ENCODE peak calls at places on chromosome 10, in nine cellular contexts. One of them, this sample, is unnamed.

GRCh38 chr10:121935702-121936101 is 7.9 kb upstream of the ATE1 start:
- DNase-seq in HCT116: no peak
- DNase-seq in Panc1: no peak
- DNase-seq in K562: no peak
- DNase-seq in A549: no peak
- DNase-seq in HepG2: peak; percentile 96
- DNase-seq in GM12878: no peak
- DNase-seq in SK-N-SH: peak; percentile 27
- DNase-seq in GM23338: no peak
- DNase-seq in this sample: no peak

GRCh38 chr10:76009531-76009930 is 578.1 kb downstream of the LRMDA start:
- DNase-seq in A549: no peak
- DNase-seq in HepG2: no peak
- DNase-seq in HCT116: no peak
- DNase-seq in Panc1: no peak
- DNase-seq in SK-N-SH: no peak
- DNase-seq in GM12878: no peak
- DNase-seq in GM23338: peak; percentile 9
- DNase-seq in K562: no peak
- DNase-seq in this sample: no peak

GRCh38 chr10:22259280-22259679 is 41.5 kb upstream of the EBLN1 start:
- DNase-seq in Panc1: no peak
- DNase-seq in K562: no peak
- DNase-seq in GM23338: peak; percentile 48
- DNase-seq in GM12878: no peak
- DNase-seq in HCT116: no peak
- DNase-seq in SK-N-SH: no peak
- DNase-seq in A549: no peak
- DNase-seq in HepG2: no peak
- DNase-seq in this sample: no peak

GRCh38 chr10:79163663-79163970 is 94.9 kb downstream of the ZMIZ1 start:
- DNase-seq in A549: no peak
- DNase-seq in HCT116: no peak
- DNase-seq in K562: no peak
- DNase-seq in SK-N-SH: no peak
- DNase-seq in Panc1: no peak
- DNase-seq in GM12878: no peak
- DNase-seq in HepG2: no peak
- DNase-seq in GM23338: no peak
- DNase-seq in this sample: no peak

GRCh38 chr10:11407939-11408338 is 203.5 kb downstream of the USP6NL start:
- DNase-seq in A549: no peak
- DNase-seq in HCT116: no peak
- DNase-seq in HepG2: no peak
- DNase-seq in Panc1: no peak
- DNase-seq in GM12878: no peak
- DNase-seq in K562: no peak
- DNase-seq in SK-N-SH: no peak
- DNase-seq in GM23338: no peak
- DNase-seq in this sample: no peak

GRCh38 chr10:1249142-1249541 is 193.0 kb downstream of the WDR37 start:
- DNase-seq in A549: no peak
- DNase-seq in K562: no peak
- DNase-seq in GM23338: no peak
- DNase-seq in HCT116: no peak
- DNase-seq in GM12878: no peak
- DNase-seq in SK-N-SH: no peak
- DNase-seq in Panc1: no peak
- DNase-seq in HepG2: no peak
- DNase-seq in this sample: no peak

GRCh38 chr10:87734987-87735827 is 75.5 kb downstream of the PAPSS2 start:
- DNase-seq in HCT116: peak; percentile 29
- DNase-seq in A549: peak; percentile 50
- DNase-seq in K562: peak; percentile 29
- DNase-seq in HepG2: peak; percentile 25
- DNase-seq in GM23338: peak; percentile 95
- DNase-seq in GM12878: no peak
- DNase-seq in SK-N-SH: peak; percentile 66
- DNase-seq in Panc1: no peak
- DNase-seq in this sample: no peak

GRCh38 chr10:21208666-21209316 is 311.7 kb upstream of the NEBL start:
- DNase-seq in SK-N-SH: no peak
- DNase-seq in GM12878: no peak
- DNase-seq in K562: peak; percentile 50
- DNase-seq in A549: no peak
- DNase-seq in HepG2: no peak
- DNase-seq in GM23338: peak; percentile 32
- DNase-seq in HCT116: no peak
- DNase-seq in Panc1: no peak
- DNase-seq in this sample: no peak

GRCh38 chr10:33506391-33506790 is 171.9 kb upstream of the NRP1 start:
- DNase-seq in K562: no peak
- DNase-seq in GM12878: no peak
- DNase-seq in SK-N-SH: no peak
- DNase-seq in HepG2: no peak
- DNase-seq in GM23338: no peak
- DNase-seq in Panc1: no peak
- DNase-seq in A549: no peak
- DNase-seq in HCT116: no peak
- DNase-seq in this sample: no peak

GRCh38 chr10:84008878-84009277 is 130.4 kb upstream of the GHITM start:
- DNase-seq in HCT116: peak; percentile 21
- DNase-seq in HepG2: no peak
- DNase-seq in K562: peak; percentile 87
- DNase-seq in GM23338: peak; percentile 73
- DNase-seq in A549: peak; percentile 6
- DNase-seq in Panc1: no peak
- DNase-seq in GM12878: no peak
- DNase-seq in SK-N-SH: peak; percentile 42
- DNase-seq in this sample: peak; percentile 54

GRCh38 chr10:93080350-93081046 is 6.8 kb downstream of the CYP26A1 start:
- DNase-seq in A549: peak; percentile 87
- DNase-seq in K562: peak; percentile 71
- DNase-seq in HCT116: peak; percentile 18
- DNase-seq in GM23338: peak; percentile 80
- DNase-seq in SK-N-SH: peak; percentile 84
- DNase-seq in Panc1: no peak
- DNase-seq in HepG2: peak; percentile 29
- DNase-seq in GM12878: no peak
- DNase-seq in this sample: no peak

GRCh38 chr10:131889755-131890154 is 11.1 kb upstream of the PPP2R2D start:
- DNase-seq in GM12878: no peak
- DNase-seq in HCT116: no peak
- DNase-seq in GM23338: no peak
- DNase-seq in Panc1: no peak
- DNase-seq in K562: no peak
- DNase-seq in SK-N-SH: no peak
- DNase-seq in HepG2: no peak
- DNase-seq in A549: no peak
- DNase-seq in this sample: no peak

GRCh38 chr10:5576780-5577472 is 52.2 kb downstream of the CALML3 start:
- DNase-seq in HCT116: no peak
- DNase-seq in GM23338: no peak
- DNase-seq in Panc1: no peak
- DNase-seq in K562: no peak
- DNase-seq in A549: no peak
- DNase-seq in GM12878: no peak
- DNase-seq in SK-N-SH: no peak
- DNase-seq in HepG2: no peak
- DNase-seq in this sample: no peak

GRCh38 chr10:3805791-3806381 is 20.9 kb upstream of the KLF6 start:
- DNase-seq in K562: peak; percentile 67
- DNase-seq in GM23338: no peak
- DNase-seq in Panc1: no peak
- DNase-seq in HCT116: peak; percentile 51
- DNase-seq in GM12878: no peak
- DNase-seq in SK-N-SH: no peak
- DNase-seq in HepG2: no peak
- DNase-seq in A549: no peak
- DNase-seq in this sample: no peak

GRCh38 chr10:92569071-92569470 is 4.8 kb downstream of the IDE start:
- DNase-seq in HCT116: no peak
- DNase-seq in A549: no peak
- DNase-seq in K562: no peak
- DNase-seq in GM23338: no peak
- DNase-seq in GM12878: no peak
- DNase-seq in SK-N-SH: no peak
- DNase-seq in HepG2: no peak
- DNase-seq in Panc1: no peak
- DNase-seq in this sample: no peak

DNA sequence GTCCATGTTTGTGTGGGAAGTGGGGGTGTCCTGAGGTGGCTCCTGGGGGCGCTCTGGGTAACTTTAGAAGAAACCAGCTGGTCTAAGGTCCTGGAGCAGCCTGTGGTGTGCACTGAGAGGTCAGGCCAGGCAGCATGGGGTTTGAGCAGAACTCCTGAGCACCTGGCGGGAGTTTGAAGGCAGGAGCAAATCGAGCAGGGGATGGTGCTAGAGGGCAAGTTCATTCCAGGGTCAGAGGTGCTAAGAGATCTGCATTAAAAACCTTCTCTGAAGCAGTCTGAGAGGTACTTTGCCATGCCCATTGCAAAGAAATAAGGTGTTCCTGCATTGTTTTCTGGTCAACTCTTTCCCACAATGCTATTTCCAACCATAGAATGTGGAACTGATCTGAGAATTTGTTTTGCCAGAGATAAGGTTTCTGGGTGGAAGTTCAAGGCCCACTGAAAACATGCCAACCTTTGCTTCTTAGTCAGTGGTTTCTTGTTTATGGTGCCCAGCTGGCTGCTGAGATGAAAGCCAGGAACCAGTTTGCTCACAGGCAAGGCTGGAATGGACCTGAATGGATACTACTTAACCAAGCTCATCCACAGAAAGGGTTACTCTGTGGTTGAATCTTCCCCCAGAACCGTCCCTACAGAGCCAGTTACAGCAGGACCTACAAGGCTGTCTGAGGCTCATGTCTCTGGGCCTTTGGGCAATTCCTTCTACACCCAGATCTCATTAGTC is 136.3 kb upstream of the TMEM72 start:
- DNase-seq in HepG2: no peak
- DNase-seq in GM23338: no peak
- DNase-seq in GM12878: no peak
- DNase-seq in A549: no peak
- DNase-seq in HCT116: no peak
- DNase-seq in K562: no peak
- DNase-seq in Panc1: no peak
- DNase-seq in SK-N-SH: no peak
- DNase-seq in this sample: no peak
- TF ChIP-seq REST in HepG2: no peak
- TF ChIP-seq REST in GM23338: no peak
- TF ChIP-seq REST in GM12878: no peak
- TF ChIP-seq REST in A549: no peak
- TF ChIP-seq REST in HCT116: no peak
- TF ChIP-seq REST in K562: no peak
- TF ChIP-seq REST in Panc1: no peak
- TF ChIP-seq REST in SK-N-SH: no peak
- TF ChIP-seq REST in this sample: no peak

GRCh38 chr10:125134483-125134848 is 25.9 kb downstream of the CTBP2 start:
- DNase-seq in HepG2: no peak
- DNase-seq in A549: no peak
- DNase-seq in K562: no peak
- DNase-seq in HCT116: no peak
- DNase-seq in GM12878: no peak
- DNase-seq in GM23338: no peak
- DNase-seq in Panc1: no peak
- DNase-seq in SK-N-SH: no peak
- DNase-seq in this sample: no peak
- H3K27ac ChIP-seq in HepG2: no peak overlapping the region
- H3K27ac ChIP-seq in A549: no peak overlapping the region
- H3K27ac ChIP-seq in K562: no peak overlapping the region
- H3K27ac ChIP-seq in HCT116: no peak overlapping the region
- H3K27ac ChIP-seq in GM12878: no peak overlapping the region
- H3K27ac ChIP-seq in GM23338: peak overlapping the region; percentile 46
- H3K27ac ChIP-seq in Panc1: no peak overlapping the region
- H3K27ac ChIP-seq in SK-N-SH: no peak overlapping the region
- H3K27ac ChIP-seq in this sample: no peak overlapping the region

GRCh38 chr10:61898435-61898778 is 3.1 kb upstream of the ARID5B start:
- DNase-seq in Panc1: no peak
- DNase-seq in SK-N-SH: no peak
- DNase-seq in HepG2: no peak
- DNase-seq in GM23338: no peak
- DNase-seq in K562: no peak
- DNase-seq in GM12878: no peak
- DNase-seq in A549: no peak
- DNase-seq in HCT116: no peak
- DNase-seq in this sample: no peak

GRCh38 chr10:61899045-61899444 is 2.5 kb upstream of the ARID5B start:
- DNase-seq in GM23338: no peak
- DNase-seq in K562: no peak
- DNase-seq in HCT116: no peak
- DNase-seq in Panc1: no peak
- DNase-seq in SK-N-SH: peak; percentile 33
- DNase-seq in GM12878: no peak
- DNase-seq in A549: no peak
- DNase-seq in HepG2: no peak
- DNase-seq in this sample: no peak

GRCh38 chr10:61896854-61897661 is 4.4 kb upstream of the ARID5B start:
- DNase-seq in K562: peak; percentile 89
- DNase-seq in HCT116: peak; percentile 80
- DNase-seq in GM12878: peak; percentile 85
- DNase-seq in HepG2: peak; percentile 74
- DNase-seq in GM23338: peak; percentile 95
- DNase-seq in Panc1: peak; percentile 67
- DNase-seq in SK-N-SH: peak; percentile 67
- DNase-seq in A549: peak; percentile 89
- DNase-seq in this sample: peak; percentile 68

GRCh38 chr10:61899663-61899996 is 1.9 kb upstream of the ARID5B start:
- DNase-seq in GM12878: no peak
- DNase-seq in K562: no peak
- DNase-seq in A549: no peak
- DNase-seq in SK-N-SH: no peak
- DNase-seq in GM23338: no peak
- DNase-seq in HCT116: no peak
- DNase-seq in HepG2: no peak
- DNase-seq in Panc1: no peak
- DNase-seq in this sample: no peak

GRCh38 chr10:61897671-61898434 is 3.6 kb upstream of the ARID5B start:
- DNase-seq in K562: no peak
- DNase-seq in A549: peak; percentile 40
- DNase-seq in Panc1: no peak
- DNase-seq in GM12878: no peak
- DNase-seq in GM23338: peak; percentile 63
- DNase-seq in SK-N-SH: peak; percentile 49
- DNase-seq in HepG2: no peak
- DNase-seq in HCT116: no peak
- DNase-seq in this sample: no peak
- TF ChIP-seq REST in K562: no peak
- TF ChIP-seq REST in A549: no peak
- TF ChIP-seq REST in Panc1: no peak
- TF ChIP-seq REST in GM12878: no peak
- TF ChIP-seq REST in GM23338: no peak
- TF ChIP-seq REST in SK-N-SH: no peak
- TF ChIP-seq REST in HepG2: no peak
- TF ChIP-seq REST in HCT116: no peak
- TF ChIP-seq REST in this sample: no peak

DNA sequence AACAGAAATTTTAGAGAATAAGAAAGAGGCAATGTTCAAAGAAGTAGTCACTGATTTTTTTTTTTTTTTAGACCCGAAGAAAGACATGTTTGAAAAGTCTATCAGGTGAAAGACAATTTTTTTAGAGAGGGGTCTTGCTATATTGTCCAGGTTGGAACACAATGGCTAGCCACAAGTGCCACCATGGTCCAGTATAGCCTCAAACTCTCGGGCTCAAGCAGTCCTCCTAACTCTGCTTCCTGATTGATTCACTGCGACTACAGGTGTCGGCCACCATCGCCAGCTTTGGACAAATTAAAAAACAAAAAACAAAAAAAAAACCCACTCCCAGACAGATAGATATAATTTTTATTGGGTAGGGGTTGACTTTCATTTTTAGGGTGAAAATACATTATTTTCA is 22.3 kb downstream of the FAM149B1 start:
- DNase-seq in HCT116: no peak
- DNase-seq in A549: no peak
- DNase-seq in SK-N-SH: no peak
- DNase-seq in HepG2: no peak
- DNase-seq in K562: no peak
- DNase-seq in GM12878: no peak
- DNase-seq in GM23338: no peak
- DNase-seq in Panc1: no peak
- DNase-seq in this sample: no peak
- H3K27ac ChIP-seq in HCT116: no peak overlapping the region
- H3K27ac ChIP-seq in A549: no peak overlapping the region
- H3K27ac ChIP-seq in SK-N-SH: no peak overlapping the region
- H3K27ac ChIP-seq in HepG2: no peak overlapping the region
- H3K27ac ChIP-seq in K562: no peak overlapping the region
- H3K27ac ChIP-seq in GM12878: no peak overlapping the region
- H3K27ac ChIP-seq in GM23338: no peak overlapping the region
- H3K27ac ChIP-seq in Panc1: no peak overlapping the region
- H3K27ac ChIP-seq in this sample: no peak overlapping the region